ENCODE peak calls at places on chromosomes 3 and 15, in six cellular contexts. O is body of pancreas, L is astrocyte of the cerebellum, B is BJ, W is H1, X is OCI-LY7. F is an unnamed sample.

GRCh38 chr3:55189359-55189801 is 261.5 kb upstream of the LRTM1 start:
- DNase-seq in O (no peak), L (no peak), B (peak), W (peak), X (no peak), F (no peak)

GRCh38 chr3:99850608-99851007 is 32.9 kb downstream of the CMSS1 start:
- DNase-seq in O (no peak), L (no peak), B (no peak), W (no peak), X (no peak), F (no peak)

GRCh38 chr3:114080201-114080600 is 23.7 kb downstream of the QTRT2 start:
- DNase-seq in O (no peak), L (no peak), B (no peak), W (no peak), X (no peak), F (no peak)

GRCh38 chr15:90201150-90201943 is at the start of gene SEMA4B:
- DNase-seq in O (peak), L (no peak), B (no peak), W (no peak), X (peak), F (no peak)

GRCh38 chr15:33154366-33155166 is 39.9 kb downstream of the FMN1 start:
- DNase-seq in O (no peak), L (peak), B (peak), W (no peak), X (no peak), F (peak)

GRCh38 chr3:11272913-11273574 is 847 bp downstream of the ATG7 start:
- DNase-seq in O (no peak), L (no peak), B (no peak), W (no peak), X (peak), F (no peak)

GRCh38 chr3:95154775-95155174 is 1091.9 kb downstream of the NSUN3 start:
- DNase-seq in O (no peak), L (peak), B (no peak), W (no peak), X (no peak), F (no peak)

GRCh38 chr3:135851201-135852061 is 114.1 kb upstream of the PPP2R3A start:
- DNase-seq in O (no peak), L (peak), B (no peak), W (no peak), X (no peak), F (no peak)

GRCh38 chr3:20250786-20251185 is 64.8 kb upstream of the SGO1 start:
- DNase-seq in O (no peak), L (no peak), B (no peak), W (no peak), X (no peak), F (no peak)

GRCh38 chr3:142051351-142051750 is 98.0 kb downstream of the TFDP2 start:
- DNase-seq in O (no peak), L (no peak), B (no peak), W (no peak), X (no peak), F (no peak)

GRCh38 chr3:39065197-39065596 is 13.4 kb downstream of the WDR48 start:
- DNase-seq in O (no peak), L (peak), B (no peak), W (peak), X (peak), F (no peak)

GRCh38 chr3:16189201-16189600 is 14.7 kb downstream of the GALNT15 start:
- DNase-seq in O (no peak), L (no peak), B (no peak), W (no peak), X (no peak), F (no peak)

GRCh38 chr3:167783781-167784180 is 48.3 kb downstream of the SERPINI1 start:
- DNase-seq in O (no peak), L (peak), B (no peak), W (no peak), X (no peak), F (no peak)

GRCh38 chr15:88106063-88106462 is 150.5 kb downstream of the NTRK3 start:
- DNase-seq in O (no peak), L (no peak), B (no peak), W (no peak), X (no peak), F (no peak)

GRCh38 chr15:57950381-57950946 is 115.0 kb downstream of the ALDH1A2 start:
- DNase-seq in O (no peak), L (no peak), B (no peak), W (no peak), X (no peak), F (peak)

GRCh38 chr3:54213910-54214309 is 91.6 kb downstream of the CACNA2D3 start:
- DNase-seq in O (no peak), L (no peak), B (no peak), W (no peak), X (no peak), F (no peak)

GRCh38 chr3:14520967-14521366 is 19.2 kb downstream of the GRIP2 start:
- DNase-seq in O (no peak), L (no peak), B (no peak), W (no peak), X (no peak), F (no peak)

GRCh38 chr3:142315083-142315482 is 89.7 kb upstream of the GK5 start:
- DNase-seq in O (no peak), L (peak), B (peak), W (no peak), X (no peak), F (no peak)

GRCh38 chr3:78178740-78179139 is 1138.8 kb downstream of the ROBO2 start:
- DNase-seq in O (no peak), L (no peak), B (peak), W (no peak), X (no peak), F (no peak)

GRCh38 chr15:31396881-31397560 is 70.4 kb downstream of the KLF13 start:
- DNase-seq in O (peak), L (no peak), B (peak), W (peak), X (peak), F (peak)

GRCh38 chr3:197456271-197457091 is 99.3 kb downstream of the BDH1 start:
- DNase-seq in O (peak), L (peak), B (peak), W (peak), X (no peak), F (peak)

GRCh38 chr3:182349051-182349450 is 444.3 kb upstream of the ATP11B start:
- DNase-seq in O (no peak), L (no peak), B (no peak), W (no peak), X (peak), F (peak)

GRCh38 chr15:31403096-31403495 is 76.5 kb downstream of the KLF13 start:
- DNase-seq in O (no peak), L (no peak), B (no peak), W (no peak), X (no peak), F (no peak)

GRCh38 chr15:85462029-85462428 is 81.6 kb downstream of the AKAP13 start:
- DNase-seq in O (no peak), L (no peak), B (no peak), W (no peak), X (no peak), F (no peak)

GRCh38 chr15:61390138-61390537 is 161.0 kb upstream of the RORA start:
- DNase-seq in O (no peak), L (no peak), B (no peak), W (no peak), X (no peak), F (no peak)

GRCh38 chr15:73867956-73868355 is 5.4 kb upstream of the TBC1D21 start:
- DNase-seq in O (no peak), L (no peak), B (no peak), W (no peak), X (no peak), F (no peak)

GRCh38 chr15:57156210-57156887 is 220.0 kb upstream of the CGNL1 start:
- DNase-seq in O (no peak), L (no peak), B (no peak), W (no peak), X (no peak), F (no peak)

GRCh38 chr3:33067484-33067883 is 29.5 kb downstream of the GLB1 start:
- DNase-seq in O (no peak), L (no peak), B (no peak), W (no peak), X (no peak), F (no peak)

GRCh38 chr3:43327184-43327950 is 41.0 kb downstream of the SNRK start:
- DNase-seq in O (no peak), L (no peak), B (no peak), W (no peak), X (no peak), F (peak)

GRCh38 chr3:186621894-186622650 is 9.2 kb downstream of the AHSG start:
- DNase-seq in O (no peak), L (no peak), B (no peak), W (no peak), X (no peak), F (no peak)

GRCh38 chr3:52879581-52879980 is 17.8 kb downstream of the STIMATE start:
- DNase-seq in O (no peak), L (no peak), B (no peak), W (no peak), X (no peak), F (no peak)

GRCh38 chr15:94381384-94381783 is 150.0 kb downstream of the MCTP2 start:
- DNase-seq in O (no peak), L (no peak), B (no peak), W (no peak), X (no peak), F (no peak)

GRCh38 chr3:133955892-133956291 is 60.2 kb upstream of the RAB6B start:
- DNase-seq in O (no peak), L (no peak), B (no peak), W (no peak), X (no peak), F (no peak)

GRCh38 chr15:77553257-77553656 is 79.5 kb downstream of the LINGO1 start:
- DNase-seq in O (no peak), L (no peak), B (no peak), W (no peak), X (no peak), F (no peak)

GRCh38 chr15:77555232-77555631 is 77.5 kb downstream of the LINGO1 start:
- DNase-seq in O (no peak), L (no peak), B (no peak), W (no peak), X (no peak), F (no peak)

GRCh38 chr15:77557178-77557960 is 75.3 kb downstream of the LINGO1 start:
- DNase-seq in O (no peak), L (no peak), B (no peak), W (no peak), X (no peak), F (no peak)

GRCh38 chr15:77552066-77552465 is 80.6 kb downstream of the LINGO1 start:
- DNase-seq in O (no peak), L (no peak), B (no peak), W (no peak), X (no peak), F (no peak)

DNA sequence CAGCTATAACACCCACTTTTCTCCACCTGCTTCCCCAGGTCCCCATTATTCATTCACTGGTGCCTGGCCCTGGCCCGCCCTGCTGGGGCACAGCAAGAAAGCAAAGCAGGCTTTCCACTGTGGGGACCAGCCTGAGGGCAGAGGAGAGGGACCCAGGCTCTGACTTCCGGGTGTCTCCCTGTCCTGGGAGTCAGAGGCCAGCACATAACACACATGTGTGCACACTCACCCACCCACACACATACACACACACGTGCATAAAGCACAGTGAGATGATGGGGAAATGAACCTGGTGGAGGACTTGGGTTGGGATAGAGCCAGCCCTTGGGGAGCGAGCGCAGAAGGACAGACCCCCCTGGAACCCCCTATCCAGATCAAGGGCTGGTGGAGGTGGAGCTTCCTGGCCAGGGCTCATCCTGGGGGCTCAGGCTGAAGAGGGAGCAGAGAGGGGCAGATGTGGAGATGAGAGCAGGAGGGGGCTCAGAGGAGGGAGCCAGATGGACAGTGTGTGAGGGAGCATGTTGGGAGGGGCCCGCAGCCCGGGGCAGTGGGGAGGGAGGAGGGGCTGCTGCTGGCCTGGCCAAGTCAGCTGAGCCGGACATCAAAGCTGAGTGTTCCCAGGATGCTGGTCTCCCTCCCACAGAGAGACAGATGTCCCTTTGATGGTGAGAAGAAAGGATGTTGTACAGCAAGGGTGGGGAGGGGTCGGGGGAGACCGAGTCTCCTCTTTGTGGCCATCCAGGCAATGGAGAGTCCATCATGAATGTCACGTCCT is 78.2 kb downstream of the LINGO1 start:
- DNase-seq in O (no peak), L (no peak), B (no peak), W (no peak), X (no peak), F (no peak)
- TF ChIP-seq CTCF in O (no peak), L (no peak), B (no peak), W (no peak), X (no peak), F (no peak)

GRCh38 chr15:92157666-92158298 is 235.9 kb upstream of the ST8SIA2 start:
- DNase-seq in O (no peak), L (no peak), B (no peak), W (no peak), X (no peak), F (no peak)

GRCh38 chr15:92161039-92161670 is 232.5 kb upstream of the ST8SIA2 start:
- DNase-seq in O (no peak), L (no peak), B (no peak), W (no peak), X (peak), F (no peak)

GRCh38 chr15:92158426-92158825 is 235.3 kb upstream of the ST8SIA2 start:
- DNase-seq in O (no peak), L (no peak), B (no peak), W (no peak), X (no peak), F (no peak)

GRCh38 chr15:92159481-92159880 is 234.2 kb upstream of the ST8SIA2 start:
- DNase-seq in O (no peak), L (no peak), B (no peak), W (no peak), X (no peak), F (no peak)

GRCh38 chr15:92159906-92160841 is 233.5 kb upstream of the ST8SIA2 start:
- DNase-seq in O (no peak), L (no peak), B (no peak), W (no peak), X (no peak), F (no peak)
- H3K4me3 ChIP-seq in O (no peak), L (no peak), B (no peak), W (no peak), X (no peak), F (no peak)

GRCh38 chr3:194573680-194574437 is 59.4 kb downstream of the TMEM44 start:
- DNase-seq in O (no peak), L (no peak), B (no peak), W (no peak), X (peak), F (no peak)
- TF ChIP-seq CTCF in O (peak), L (peak), B (peak), W (peak), X (peak), F (peak)

GRCh38 chr15:77495806-77496589 is 75.3 kb downstream of the HMG20A start:
- DNase-seq in O (no peak), L (no peak), B (no peak), W (no peak), X (no peak), F (no peak)
- H3K4me3 ChIP-seq in O (no peak), L (no peak), B (no peak), W (no peak), X (no peak), F (no peak)

GRCh38 chr3:152307829-152308474 is 39.2 kb downstream of the MBNL1 start:
- DNase-seq in O (no peak), L (no peak), B (no peak), W (no peak), X (no peak), F (no peak)
- TF ChIP-seq CTCF in O (no peak), L (no peak), B (no peak), W (no peak), X (no peak), F (no peak)

GRCh38 chr15:40100133-40100946 is 8.3 kb downstream of the BMF start:
- DNase-seq in O (peak), L (no peak), B (no peak), W (no peak), X (no peak), F (no peak)

GRCh38 chr15:40097096-40097967 is 11.3 kb downstream of the BMF start:
- DNase-seq in O (no peak), L (no peak), B (no peak), W (no peak), X (no peak), F (no peak)

GRCh38 chr15:40098489-40099261 is 10.0 kb downstream of the BMF start:
- DNase-seq in O (peak), L (peak), B (peak), W (no peak), X (peak), F (peak)

GRCh38 chr15:40096094-40096876 is 12.4 kb downstream of the BMF start:
- DNase-seq in O (no peak), L (no peak), B (no peak), W (no peak), X (peak), F (no peak)

GRCh38 chr15:40097968-40098476 is 10.7 kb downstream of the BMF start:
- DNase-seq in O (peak), L (no peak), B (no peak), W (no peak), X (peak), F (no peak)
- H3K4me3 ChIP-seq in O (no peak), L (no peak), B (no peak), W (no peak), X (peak), F (no peak)

GRCh38 chr3:81198766-81199165 is 562.7 kb downstream of the GBE1 start:
- DNase-seq in O (no peak), L (no peak), B (no peak), W (no peak), X (no peak), F (no peak)
- TF ChIP-seq CTCF in O (no peak), L (no peak), B (no peak), W (no peak), X (no peak), F (no peak)

DNA sequence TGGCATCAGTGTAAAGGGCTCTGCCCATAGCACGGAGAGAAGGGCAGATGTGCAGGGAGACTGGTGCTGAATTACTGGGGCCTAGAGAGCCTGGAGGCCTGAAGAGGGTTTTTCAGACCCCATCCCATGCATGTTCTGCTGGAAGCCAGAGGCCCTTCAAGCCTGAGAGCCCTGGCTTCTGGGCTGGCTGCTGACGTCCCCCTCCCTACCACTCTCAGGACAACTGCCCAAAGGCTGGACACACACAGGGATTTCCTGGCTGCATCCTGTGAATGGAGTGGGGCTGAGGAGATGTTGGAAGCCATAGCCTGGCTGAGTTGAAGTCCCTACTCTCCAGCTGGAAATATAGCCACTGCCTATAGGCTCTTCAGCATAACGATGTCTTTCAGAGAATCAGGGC is 16.9 kb upstream of the DOCK3 start:
- DNase-seq in O (no peak), L (no peak), B (no peak), W (no peak), X (no peak), F (no peak)
- H3K4me3 ChIP-seq in O (no peak), L (no peak), B (no peak), W (no peak), X (no peak), F (no peak)